ENCODE peak calls at places on chromosomes 6 and 20, in ten cellular contexts. V, N, E, S, A, Z, K, W, T and Y are unnamed samples.

GRCh38 chr6:87909849-87910248 is 137.8 kb upstream of the SPACA1 start:
- DNase-seq in V (no peak), N (no peak), E (no peak), S (no peak), A (peak), Z (peak), K (peak), W (no peak), T (peak), Y (no peak)

GRCh38 chr6:118042855-118043254 is 135.8 kb downstream of the SLC35F1 start:
- DNase-seq in V (no peak), N (no peak), E (no peak), S (no peak), A (no peak), Z (no peak), K (no peak), W (no peak), T (no peak), Y (no peak)

GRCh38 chr6:7697820-7698623 is 27.9 kb upstream of the BMP6 start:
- DNase-seq in V (no peak), N (no peak), E (no peak), S (no peak), A (peak), Z (peak), K (peak), W (no peak), T (peak), Y (no peak)

GRCh38 chr6:84522135-84522535 is 242.3 kb downstream of the TBX18 start:
- DNase-seq in V (no peak), N (no peak), E (no peak), S (no peak), A (peak), Z (peak), K (peak), W (no peak), T (peak), Y (no peak)

GRCh38 chr6:42043787-42044475 is 6.4 kb upstream of the TAF8 start:
- DNase-seq in V (peak), N (peak), E (peak), S (peak), A (no peak), Z (peak), K (peak), W (peak), T (peak), Y (peak)

GRCh38 chr20:40663991-40664880 is 24.8 kb downstream of the MAFB start:
- DNase-seq in V (no peak), N (no peak), E (no peak), S (no peak), A (no peak), Z (no peak), K (no peak), W (no peak), T (peak), Y (no peak)

GRCh38 chr6:130931683-130932082 is 104.5 kb downstream of the SMLR1 start:
- DNase-seq in V (no peak), N (no peak), E (no peak), S (no peak), A (no peak), Z (no peak), K (no peak), W (no peak), T (no peak), Y (no peak)

GRCh38 chr6:164273491-164273890 is 859.0 kb downstream of the QKI start:
- DNase-seq in V (no peak), N (no peak), E (no peak), S (no peak), A (no peak), Z (peak), K (no peak), W (no peak), T (no peak), Y (no peak)

GRCh38 chr20:32333988-32334885 is 23.9 kb upstream of the ASXL1 start:
- DNase-seq in V (no peak), N (no peak), E (no peak), S (no peak), A (no peak), Z (peak), K (no peak), W (peak), T (no peak), Y (no peak)

GRCh38 chr20:58651548-58651822 is 402 bp downstream of the STX16 start:
- DNase-seq in V (peak), N (no peak), E (no peak), S (no peak), A (no peak), Z (no peak), K (no peak), W (no peak), T (no peak), Y (no peak)

GRCh38 chr6:4804095-4804494 is 27.9 kb downstream of the CDYL start:
- DNase-seq in V (no peak), N (no peak), E (no peak), S (no peak), A (peak), Z (peak), K (no peak), W (no peak), T (peak), Y (no peak)

GRCh38 chr6:141664744-141665143 is 468.0 kb upstream of the GJE1 start:
- DNase-seq in V (no peak), N (no peak), E (no peak), S (no peak), A (no peak), Z (no peak), K (no peak), W (no peak), T (no peak), Y (no peak)

GRCh38 chr6:44041461-44042260 is 85.6 kb downstream of the MRPL14 start:
- DNase-seq in V (no peak), N (no peak), E (no peak), S (no peak), A (peak), Z (peak), K (no peak), W (peak), T (peak), Y (no peak)

GRCh38 chr6:122651604-122652003 is 41.4 kb downstream of the PKIB start:
- DNase-seq in V (no peak), N (no peak), E (no peak), S (no peak), A (peak), Z (no peak), K (no peak), W (no peak), T (no peak), Y (no peak)

GRCh38 chr20:21519136-21519584 is 5.3 kb upstream of the NKX2-2 start:
- DNase-seq in V (no peak), N (peak), E (peak), S (no peak), A (no peak), Z (no peak), K (no peak), W (no peak), T (no peak), Y (no peak)

GRCh38 chr20:59785986-59786753 is 147.3 kb downstream of the SYCP2 start:
- DNase-seq in V (no peak), N (no peak), E (no peak), S (no peak), A (no peak), Z (no peak), K (no peak), W (no peak), T (no peak), Y (no peak)

GRCh38 chr20:3828798-3829197 is 8.5 kb downstream of the AP5S1 start:
- DNase-seq in V (no peak), N (no peak), E (no peak), S (no peak), A (no peak), Z (no peak), K (no peak), W (no peak), T (no peak), Y (no peak)

GRCh38 chr6:36820700-36821580 is 18.3 kb downstream of the CPNE5 start:
- DNase-seq in V (no peak), N (no peak), E (no peak), S (no peak), A (no peak), Z (peak), K (no peak), W (peak), T (no peak), Y (no peak)

GRCh38 chr6:158647501-158647900 is 2.4 kb upstream of the SYTL3 start:
- DNase-seq in V (no peak), N (no peak), E (peak), S (no peak), A (no peak), Z (no peak), K (no peak), W (no peak), T (no peak), Y (no peak)

GRCh38 chr6:88490865-88491264 is 324.7 kb upstream of the CNR1 start:
- DNase-seq in V (no peak), N (no peak), E (no peak), S (no peak), A (peak), Z (peak), K (no peak), W (no peak), T (no peak), Y (no peak)